ENCODE peak calls at places on chromosome 16, in six cellular contexts. J, M, A, L, E and D are unnamed samples.

GRCh38 chr16:14300631-14301149 is 229.6 kb downstream of the MRTFB start:
- DNase-seq in J (peak), M (no peak), A (peak), L (peak), E (no peak), D (no peak)

GRCh38 chr16:29815032-29815721 is 775 bp upstream of the PAGR1 start:
- DNase-seq in J (no peak), M (no peak), A (no peak), L (no peak), E (peak), D (no peak)

GRCh38 chr16:73418746-73419145 is 370.8 kb upstream of the ZFHX3 start:
- DNase-seq in J (no peak), M (no peak), A (no peak), L (no peak), E (no peak), D (no peak)

GRCh38 chr16:11632455-11632921 is 35.8 kb upstream of the SNN start:
- DNase-seq in J (no peak), M (no peak), A (no peak), L (peak), E (no peak), D (no peak)

GRCh38 chr16:47719713-47720112 is 258.6 kb downstream of the PHKB start:
- DNase-seq in J (no peak), M (no peak), A (no peak), L (no peak), E (no peak), D (no peak)

GRCh38 chr16:71626018-71626857 is at the start of gene MARVELD3:
- DNase-seq in J (peak), M (no peak), A (peak), L (peak), E (peak), D (no peak)

GRCh38 chr16:48607056-48607825 is 2.7 kb downstream of the N4BP1 start:
- DNase-seq in J (no peak), M (no peak), A (no peak), L (no peak), E (no peak), D (no peak)

GRCh38 chr16:31696968-31697743 is 169.5 kb downstream of the AHSP start:
- DNase-seq in J (peak), M (no peak), A (peak), L (peak), E (no peak), D (peak)

GRCh38 chr16:30369091-30369937 is 980 bp downstream of the TBC1D10B start:
- DNase-seq in J (no peak), M (no peak), A (no peak), L (no peak), E (peak), D (no peak)

GRCh38 chr16:8764486-8765250 is 32.8 kb downstream of the TMEM186 start:
- DNase-seq in J (no peak), M (no peak), A (no peak), L (no peak), E (peak), D (no peak)

GRCh38 chr16:68645494-68646388 is 631 bp downstream of the CDH3 start:
- DNase-seq in J (no peak), M (no peak), A (no peak), L (no peak), E (peak), D (no peak)

GRCh38 chr16:11609474-11610120 is 22.9 kb upstream of the LITAF start:
- DNase-seq in J (no peak), M (no peak), A (no peak), L (no peak), E (no peak), D (no peak)

GRCh38 chr16:50300942-50301625 is 34.7 kb downstream of the ADCY7 start:
- DNase-seq in J (no peak), M (no peak), A (no peak), L (no peak), E (no peak), D (no peak)

GRCh38 chr16:83626676-83627075 is 181.1 kb upstream of the HSBP1 start:
- DNase-seq in J (no peak), M (no peak), A (no peak), L (no peak), E (peak), D (no peak)

GRCh38 chr16:72898216-72898825 is 149.6 kb downstream of the ZFHX3 start:
- DNase-seq in J (no peak), M (no peak), A (no peak), L (no peak), E (no peak), D (no peak)

GRCh38 chr16:53612003-53612402 is 91.7 kb downstream of the RPGRIP1L start:
- DNase-seq in J (no peak), M (no peak), A (no peak), L (peak), E (no peak), D (no peak)

GRCh38 chr16:53257001-53257400 is 177.3 kb upstream of the RBL2 start:
- DNase-seq in J (no peak), M (no peak), A (no peak), L (no peak), E (no peak), D (no peak)

GRCh38 chr16:27290582-27290981 is 22.0 kb upstream of the NSMCE1 start:
- DNase-seq in J (no peak), M (no peak), A (no peak), L (no peak), E (no peak), D (no peak)

GRCh38 chr16:58393138-58393504 is 850 bp downstream of the GINS3 start:
- DNase-seq in J (peak), M (no peak), A (no peak), L (peak), E (no peak), D (no peak)

GRCh38 chr16:19502395-19503131 is 19.3 kb downstream of the GDE1 start:
- DNase-seq in J (peak), M (no peak), A (peak), L (peak), E (peak), D (peak)

GRCh38 chr16:77585379-77585778 is 136.9 kb upstream of the NUDT7 start:
- DNase-seq in J (no peak), M (no peak), A (no peak), L (no peak), E (no peak), D (no peak)

GRCh38 chr16:46730126-46730525 is 18.0 kb downstream of the MYLK3 start:
- DNase-seq in J (no peak), M (no peak), A (no peak), L (no peak), E (no peak), D (no peak)

DNA sequence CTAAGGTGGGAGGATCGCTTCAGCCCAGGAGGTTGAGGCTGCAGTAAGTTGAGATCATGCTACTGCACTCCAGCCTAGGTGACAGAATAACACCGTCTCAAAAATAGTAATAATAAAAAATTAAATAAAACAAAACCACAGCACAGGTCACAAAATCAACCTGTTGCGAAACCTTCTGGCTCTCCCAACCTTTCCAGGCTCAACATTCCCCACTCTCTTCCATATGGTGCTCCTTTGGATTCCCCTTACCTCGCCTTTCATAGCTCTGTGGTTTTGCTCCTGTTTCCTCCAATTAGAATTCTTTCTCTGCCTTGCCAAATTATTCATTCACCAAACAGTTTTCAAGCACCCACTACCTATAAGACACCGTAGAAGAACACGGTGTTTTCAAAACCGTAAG is 4.7 kb downstream of the ZDHHC7 start:
- DNase-seq in J (no peak), M (no peak), A (no peak), L (no peak), E (no peak), D (no peak)
- TF ChIP-seq ZNF274 in J (no peak), M (no peak), A (no peak), L (no peak), E (no peak), D (no peak)

DNA sequence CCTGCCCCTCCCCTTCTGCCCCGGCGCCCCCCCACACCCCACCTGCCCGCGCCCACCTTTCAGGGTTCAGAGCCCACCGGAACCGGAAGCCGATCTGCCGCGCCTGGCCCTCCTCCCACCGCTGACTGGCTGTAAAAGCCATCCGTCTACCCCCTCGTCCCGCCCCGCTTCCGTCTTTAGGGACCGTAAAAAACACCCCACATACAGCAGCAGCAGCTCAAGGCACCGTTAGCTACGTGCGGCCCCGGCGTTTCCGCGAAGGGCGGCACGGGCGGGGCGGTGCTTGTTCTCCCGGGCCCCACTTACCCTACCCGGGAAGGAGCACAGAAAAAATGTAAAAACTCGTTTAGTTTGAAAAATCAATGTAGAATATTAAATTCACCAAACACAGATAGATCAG is at the start of gene MRPL28:
- DNase-seq in J (peak), M (peak), A (peak), L (peak), E (peak), D (peak)
- H3K9ac ChIP-seq in J (peak), M (peak), A (peak), L (peak), E (no peak), D (peak)

DNA sequence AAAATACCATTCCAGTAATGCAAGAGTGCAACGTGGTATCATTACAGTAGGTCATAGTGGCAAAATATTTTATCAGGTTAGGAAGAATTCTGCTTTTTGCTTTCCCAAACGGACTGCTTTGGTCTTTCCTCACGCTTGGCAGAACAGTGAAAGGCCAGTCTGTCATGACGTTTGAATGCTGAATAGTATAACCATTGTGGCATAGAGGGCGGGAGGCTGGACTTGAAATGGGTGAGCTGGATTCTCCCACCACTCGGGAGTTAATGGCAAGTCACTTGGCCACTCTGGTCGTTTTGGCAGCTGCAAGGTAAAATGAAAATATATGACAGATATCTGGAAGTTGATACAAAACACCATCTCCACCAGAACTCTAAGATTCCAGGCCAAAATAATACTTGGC is 391.2 kb downstream of the MAF start:
- DNase-seq in J (no peak), M (no peak), A (no peak), L (no peak), E (no peak), D (no peak)
- TF ChIP-seq ZNF274 in J (no peak), M (no peak), A (no peak), L (no peak), E (no peak), D (no peak)

DNA sequence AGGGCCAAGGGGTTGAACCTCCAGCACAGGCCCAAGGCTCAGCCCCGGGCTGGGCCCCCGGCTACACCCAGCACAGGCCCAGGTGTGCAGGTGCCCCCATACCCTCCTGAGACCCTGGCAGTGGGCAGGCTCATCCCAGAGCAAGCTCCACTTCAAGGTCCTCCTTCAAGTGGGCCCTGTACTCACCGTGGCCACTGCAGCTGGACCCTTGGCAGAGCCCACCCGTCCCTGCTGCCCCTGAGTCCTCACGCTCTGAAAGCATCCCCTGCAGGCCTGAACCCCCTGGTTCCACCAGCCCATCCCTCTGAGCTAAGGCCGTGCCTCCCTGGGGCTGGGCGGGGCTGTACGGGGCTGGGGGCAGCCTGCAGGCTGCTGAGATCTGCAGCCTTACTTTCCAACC is 11.2 kb upstream of the CACNA1H start:
- DNase-seq in J (no peak), M (no peak), A (no peak), L (no peak), E (no peak), D (no peak)
- H3K9ac ChIP-seq in J (no peak), M (no peak), A (no peak), L (no peak), E (no peak), D (no peak)

DNA sequence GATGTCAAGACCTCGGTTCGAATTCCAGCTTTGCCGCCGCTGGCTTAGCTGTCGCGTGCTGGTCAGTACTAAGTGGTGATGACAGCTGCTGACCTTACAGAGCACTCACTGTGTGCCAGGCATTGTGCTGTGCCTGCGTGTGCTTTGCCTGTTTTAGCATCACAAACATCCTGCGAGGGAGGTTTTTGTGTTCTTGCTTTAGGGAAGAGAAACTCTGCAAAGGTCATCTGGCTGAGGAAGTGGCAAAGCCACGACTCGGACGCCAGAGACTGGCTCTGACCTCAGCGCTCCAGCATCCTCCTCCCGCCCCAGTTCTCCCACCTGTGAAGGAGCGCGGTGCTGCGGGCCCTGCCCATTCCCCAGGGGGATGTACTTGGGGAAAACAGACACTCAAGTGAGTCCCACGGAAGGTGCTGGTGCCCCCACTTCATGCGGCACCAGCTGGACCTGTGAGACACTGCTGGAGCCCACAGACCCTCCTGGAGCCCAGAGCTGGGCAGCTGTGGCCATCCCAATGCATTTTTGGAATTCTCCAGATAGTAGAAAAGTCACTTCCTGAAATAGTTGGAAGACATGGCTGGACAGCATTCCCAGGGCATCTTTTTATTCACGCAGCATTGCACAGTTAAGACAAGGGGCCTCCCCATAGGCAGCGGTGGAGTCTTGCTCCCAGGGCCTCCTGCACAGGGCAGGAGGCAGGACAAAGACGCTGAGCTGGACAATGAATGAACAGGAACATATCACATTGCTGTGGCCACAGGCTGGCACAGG is 20.0 kb upstream of the HERPUD1 start:
- DNase-seq in J (no peak), M (peak), A (no peak), L (no peak), E (no peak), D (no peak)
- TF ChIP-seq ZNF274 in J (no peak), M (no peak), A (no peak), L (no peak), E (no peak), D (no peak)

GRCh38 chr16:75247249-75247648 is 4.2 kb downstream of the BCAR1 start:
- DNase-seq in J (no peak), M (no peak), A (no peak), L (no peak), E (no peak), D (no peak)

GRCh38 chr16:75248536-75249380 is 2.7 kb downstream of the BCAR1 start:
- DNase-seq in J (no peak), M (no peak), A (no peak), L (no peak), E (no peak), D (no peak)

GRCh38 chr16:75249441-75249840 is 2.0 kb downstream of the BCAR1 start:
- DNase-seq in J (no peak), M (no peak), A (no peak), L (no peak), E (no peak), D (no peak)

GRCh38 chr16:75246504-75247205 is 4.8 kb downstream of the BCAR1 start:
- DNase-seq in J (no peak), M (no peak), A (no peak), L (no peak), E (no peak), D (no peak)

DNA sequence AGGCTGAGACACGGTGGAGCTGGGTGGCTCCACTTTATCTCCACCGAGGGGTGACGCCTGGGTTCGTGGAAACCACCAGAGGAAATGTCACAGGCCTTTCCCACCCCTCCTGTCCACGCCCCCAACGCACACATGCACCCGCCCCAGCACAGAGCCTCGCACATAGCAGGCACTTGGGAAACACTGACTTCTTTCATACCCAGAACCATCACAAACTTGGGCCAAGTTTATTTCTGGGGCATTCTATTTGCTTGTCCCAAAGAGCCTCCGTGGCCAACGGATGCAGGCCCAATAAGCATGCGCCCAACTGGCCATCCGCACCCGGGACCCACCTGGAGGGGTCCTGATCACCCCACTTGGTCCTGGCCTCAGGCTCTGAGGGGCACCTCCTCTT is 3.3 kb downstream of the BCAR1 start:
- DNase-seq in J (no peak), M (no peak), A (no peak), L (no peak), E (no peak), D (no peak)
- H3K9ac ChIP-seq in J (no peak), M (no peak), A (peak), L (peak), E (no peak), D (peak)

GRCh38 chr16:17696696-17697095 is 225.9 kb upstream of the XYLT1 start:
- DNase-seq in J (no peak), M (no peak), A (no peak), L (no peak), E (no peak), D (no peak)
- TF ChIP-seq ZNF274 in J (no peak), M (no peak), A (no peak), L (no peak), E (no peak), D (no peak)

DNA sequence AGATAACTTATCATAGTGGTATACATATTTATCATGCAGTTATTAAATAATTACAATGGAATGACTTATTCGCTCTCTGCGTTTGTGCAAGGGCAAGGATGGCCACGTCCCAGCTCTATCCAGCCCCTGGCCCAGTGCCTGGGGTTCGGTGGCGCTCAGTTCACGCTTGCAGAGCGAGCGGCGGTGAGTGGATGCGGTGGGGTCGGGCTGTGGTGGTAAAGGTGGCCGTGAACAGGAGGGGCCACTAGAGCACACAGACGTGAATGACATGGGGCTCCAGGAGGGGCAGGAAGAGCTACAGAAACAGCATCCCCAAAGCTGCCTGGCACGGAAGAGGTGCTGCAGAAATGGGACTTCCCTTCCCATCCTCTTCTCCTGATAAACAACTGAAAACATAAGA is 28.4 kb downstream of the IRF8 start:
- DNase-seq in J (no peak), M (no peak), A (no peak), L (no peak), E (no peak), D (no peak)
- H3K9ac ChIP-seq in J (no peak), M (no peak), A (no peak), L (no peak), E (no peak), D (no peak)